ENCODE peak calls at places on chromosomes 4 and X, in four cellular contexts. E, G, O and J are unnamed samples.

GRCh38 chr4:8334786-8335460 is 65.4 kb downstream of the HTRA3 start:
- DNase-seq in E (no peak), G (peak), O (no peak), J (peak)

GRCh38 chr4:7326693-7327340 is 107.9 kb downstream of the PSAPL1 start:
- DNase-seq in E (no peak), G (peak), O (no peak), J (no peak)

GRCh38 chr4:177596035-177596434 is 153.8 kb upstream of the AGA start:
- DNase-seq in E (peak), G (no peak), O (no peak), J (no peak)

GRCh38 chrX:69503835-69504625 is at the start of gene NALF2:
- DNase-seq in E (peak), G (peak), O (no peak), J (no peak)

GRCh38 chrX:132748268-132748667 is 210.2 kb downstream of the HS6ST2 start:
- DNase-seq in E (no peak), G (no peak), O (no peak), J (no peak)

GRCh38 chrX:114344756-114345155 is 239.1 kb upstream of the HTR2C start:
- DNase-seq in E (peak), G (no peak), O (no peak), J (no peak)

GRCh38 chr4:2792711-2793577 is at the start of gene SH3BP2:
- DNase-seq in E (no peak), G (peak), O (peak), J (peak)

GRCh38 chr4:67580577-67580976 is 22.1 kb downstream of the STAP1 start:
- DNase-seq in E (no peak), G (no peak), O (no peak), J (no peak)

GRCh38 chr4:150231108-150231770 is 153.0 kb downstream of the DCLK2 start:
- DNase-seq in E (no peak), G (no peak), O (no peak), J (no peak)

GRCh38 chr4:141246243-141246642 is 25.5 kb downstream of the ZNF330 start:
- DNase-seq in E (peak), G (no peak), O (no peak), J (no peak)